ENCODE peak calls at places on chromosomes 16 and 17, in nine cellular contexts. J is stimulated activated CD4-positive, alpha-beta T cell treated with anti-CD3 and anti-CD28 coated beads, TNF-alpha, amount 100 ng/mL, for 24 hours; X is cardiac fibroblast; D is activated CD4-positive, alpha-beta T cell treated with anti-CD3 and anti-CD28 coated beads, Interleukin-2, amount 50 U/mL, for 1 hour; F is AML-193; N is RWPE1; H is lung microvascular endothelial cell; A is AG09309; B is posterior vena cava. E is an unnamed sample.

GRCh38 chr16:53433930-53434435 is 288 bp upstream of the RBL2 start:
- DNase-seq in A (no peak), B (no peak), J (peak), F (peak), D (peak), X (peak), H (no peak), N (peak), E (peak)

GRCh38 chr17:229130-229944 is 47.9 kb upstream of the DOC2B start:
- DNase-seq in B (peak), D (no peak), X (no peak), N (no peak), A (no peak), H (peak), J (no peak), F (no peak), E (peak)

GRCh38 chr17:77429985-77430752 is 289.4 kb downstream of the SEC14L1 start:
- DNase-seq in N (no peak), H (peak), J (peak), B (peak), A (peak), X (peak), F (peak), D (peak), E (peak)

GRCh38 chr17:63826468-63827001 is 696 bp upstream of the PSMC5 start:
- DNase-seq in D (no peak), F (no peak), A (no peak), N (no peak), H (peak), X (peak), J (no peak), B (no peak), E (no peak)

GRCh38 chr17:73170324-73170723 is 5.5 kb downstream of the SSTR2 start:
- DNase-seq in J (no peak), A (no peak), N (no peak), X (no peak), H (no peak), F (no peak), B (no peak), D (no peak), E (no peak)

GRCh38 chr17:75945202-75945601 is 4.4 kb upstream of the FBF1 start:
- DNase-seq in A (no peak), H (no peak), X (no peak), J (no peak), B (no peak), N (no peak), F (no peak), D (no peak), E (no peak)

GRCh38 chr16:29820730-29821662 is 734 bp downstream of the MVP start:
- DNase-seq in B (no peak), J (no peak), A (no peak), N (peak), F (no peak), X (no peak), D (peak), H (peak), E (peak)

GRCh38 chr16:4178468-4179010 is 62.3 kb upstream of the ADCY9 start:
- DNase-seq in X (no peak), F (no peak), A (no peak), B (peak), H (no peak), D (no peak), J (no peak), N (no peak), E (no peak)

GRCh38 chr17:17206149-17206912 is at the start of gene PLD6:
- DNase-seq in N (peak), J (peak), X (peak), B (peak), F (peak), H (peak), A (peak), D (peak), E (peak)

GRCh38 chr16:48576927-48577326 is 33.1 kb downstream of the N4BP1 start:
- DNase-seq in A (no peak), H (peak), N (no peak), F (peak), X (no peak), J (no peak), B (no peak), D (no peak), E (peak)

GRCh38 chr17:21127508-21128077 is 829 bp downstream of the DHRS7B start:
- DNase-seq in N (no peak), X (peak), F (peak), B (no peak), A (no peak), J (no peak), H (no peak), D (no peak), E (no peak)

GRCh38 chr17:62898239-62898864 is 67.7 kb upstream of the TANC2 start:
- DNase-seq in B (peak), X (peak), F (no peak), D (no peak), N (no peak), A (no peak), H (peak), J (no peak), E (peak)

GRCh38 chr17:75105269-75106080 is 4.3 kb upstream of the ARMC7 start:
- DNase-seq in B (no peak), J (no peak), A (no peak), F (peak), D (peak), N (peak), H (peak), X (peak), E (peak)

GRCh38 chr17:69335018-69335417 is 8.1 kb upstream of the ABCA5 start:
- DNase-seq in J (no peak), A (no peak), B (no peak), F (peak), N (peak), H (peak), D (no peak), X (peak), E (peak)

GRCh38 chr16:54510619-54511018 is 224.0 kb upstream of the IRX3 start:
- DNase-seq in N (no peak), D (no peak), X (no peak), F (no peak), J (no peak), A (no peak), H (no peak), B (no peak), E (no peak)

GRCh38 chr16:87860553-87861299 is 8.6 kb downstream of the SLC7A5 start:
- DNase-seq in A (no peak), B (no peak), X (peak), F (no peak), H (peak), D (no peak), N (no peak), J (no peak), E (peak)

GRCh38 chr16:85193876-85194275 is 81.6 kb upstream of the CIBAR2 start:
- DNase-seq in J (no peak), F (no peak), H (no peak), X (no peak), N (no peak), B (no peak), D (no peak), A (no peak), E (no peak)

GRCh38 chr17:9360610-9361571 is 214.7 kb downstream of the STX8 start:
- DNase-seq in B (no peak), X (peak), J (no peak), A (peak), N (peak), H (no peak), D (no peak), F (no peak), E (peak)

GRCh38 chr17:37134050-37134449 is 185.3 kb downstream of the AATF start:
- DNase-seq in J (no peak), X (peak), B (no peak), A (no peak), D (no peak), N (no peak), H (peak), F (no peak), E (no peak)

GRCh38 chr16:27362570-27363245 is 39.3 kb upstream of the IL21R start:
- DNase-seq in J (no peak), A (no peak), D (no peak), N (no peak), B (no peak), X (no peak), F (no peak), H (no peak), E (no peak)

GRCh38 chr16:21338537-21339268 is 60.6 kb upstream of the CRYM start:
- DNase-seq in D (no peak), N (no peak), J (no peak), B (no peak), X (no peak), F (no peak), H (no peak), A (no peak), E (no peak)

GRCh38 chr17:79987890-79988162 is 47.8 kb downstream of the TBC1D16 start:
- DNase-seq in H (no peak), D (no peak), J (no peak), B (no peak), N (no peak), F (no peak), A (no peak), X (no peak), E (no peak)

GRCh38 chr17:68356520-68356919 is 65.2 kb downstream of the ARSG start:
- DNase-seq in A (no peak), X (no peak), D (peak), J (peak), B (no peak), N (no peak), H (peak), F (peak), E (no peak)

GRCh38 chr17:79054200-79054599 is 20.4 kb upstream of the ENGASE start:
- DNase-seq in N (no peak), F (no peak), X (no peak), J (no peak), B (no peak), D (no peak), H (no peak), A (no peak), E (no peak)

GRCh38 chr16:19884611-19885455 is at the start of gene GPRC5B:
- DNase-seq in B (no peak), H (peak), F (no peak), A (no peak), J (peak), D (peak), N (peak), X (peak), E (peak)

GRCh38 chr16:67525176-67525860 is 3.3 kb upstream of the RIPOR1 start:
- DNase-seq in X (no peak), J (no peak), A (no peak), F (no peak), N (no peak), B (no peak), D (no peak), H (peak), E (peak)

GRCh38 chr16:54318941-54319340 is 32.4 kb upstream of the IRX3 start:
- DNase-seq in J (no peak), H (no peak), F (no peak), N (peak), X (no peak), A (no peak), B (no peak), D (no peak), E (peak)

E was measured in fibroblast of pulmonary artery.